ENCODE peak calls at places on chromosome X, in ten cellular contexts. One of them, this sample, is unnamed.

GRCh38 chrX:47080915-47081236 is 2.6 kb downstream of the RGN start:
- DNase-seq in NCI-H510A treated with DMSO at 0.1 percent for 48 hours: no peak
- DNase-seq in Right ventricle myocardium superior: no peak
- DNase-seq in kidney epithelial cell: no peak
- DNase-seq in iris pigment epithelial cell: no peak
- DNase-seq in dorsolateral prefrontal cortex: no peak
- DNase-seq in NCI-H69: peak
- DNase-seq in RPMI8226: no peak
- DNase-seq in bronchial epithelial cell: no peak
- DNase-seq in lower lobe of right lung: no peak
- DNase-seq in this sample: no peak

GRCh38 chrX:6225307-6226052 is 3.2 kb downstream of the NLGN4X start:
- DNase-seq in NCI-H510A treated with DMSO at 0.1 percent for 48 hours: no peak
- DNase-seq in Right ventricle myocardium superior: no peak
- DNase-seq in kidney epithelial cell: no peak
- DNase-seq in iris pigment epithelial cell: no peak
- DNase-seq in dorsolateral prefrontal cortex: no peak
- DNase-seq in NCI-H69: peak
- DNase-seq in RPMI8226: no peak
- DNase-seq in bronchial epithelial cell: no peak
- DNase-seq in lower lobe of right lung: no peak
- DNase-seq in this sample: no peak

GRCh38 chrX:37926700-37927099 is 79.3 kb upstream of the DYNLT3 start:
- DNase-seq in NCI-H510A treated with DMSO at 0.1 percent for 48 hours: peak
- DNase-seq in Right ventricle myocardium superior: no peak
- DNase-seq in kidney epithelial cell: no peak
- DNase-seq in iris pigment epithelial cell: peak
- DNase-seq in dorsolateral prefrontal cortex: no peak
- DNase-seq in NCI-H69: peak
- DNase-seq in RPMI8226: peak
- DNase-seq in bronchial epithelial cell: peak
- DNase-seq in lower lobe of right lung: no peak
- DNase-seq in this sample: peak

GRCh38 chrX:66360894-66361293 is 196.8 kb downstream of the HEPH start:
- DNase-seq in NCI-H510A treated with DMSO at 0.1 percent for 48 hours: no peak
- DNase-seq in Right ventricle myocardium superior: no peak
- DNase-seq in kidney epithelial cell: no peak
- DNase-seq in iris pigment epithelial cell: no peak
- DNase-seq in dorsolateral prefrontal cortex: no peak
- DNase-seq in NCI-H69: no peak
- DNase-seq in RPMI8226: no peak
- DNase-seq in bronchial epithelial cell: no peak
- DNase-seq in lower lobe of right lung: no peak
- DNase-seq in this sample: no peak

GRCh38 chrX:119880552-119881437 is 9.2 kb downstream of the NDUFA1 start:
- DNase-seq in NCI-H510A treated with DMSO at 0.1 percent for 48 hours: peak
- DNase-seq in Right ventricle myocardium superior: no peak
- DNase-seq in kidney epithelial cell: no peak
- DNase-seq in iris pigment epithelial cell: peak
- DNase-seq in dorsolateral prefrontal cortex: no peak
- DNase-seq in NCI-H69: peak
- DNase-seq in RPMI8226: peak
- DNase-seq in bronchial epithelial cell: peak
- DNase-seq in lower lobe of right lung: no peak
- DNase-seq in this sample: peak

GRCh38 chrX:94097852-94098251 is 423.8 kb downstream of the FAM133A start:
- DNase-seq in NCI-H510A treated with DMSO at 0.1 percent for 48 hours: no peak
- DNase-seq in Right ventricle myocardium superior: no peak
- DNase-seq in kidney epithelial cell: no peak
- DNase-seq in iris pigment epithelial cell: no peak
- DNase-seq in dorsolateral prefrontal cortex: no peak
- DNase-seq in NCI-H69: peak
- DNase-seq in RPMI8226: no peak
- DNase-seq in bronchial epithelial cell: no peak
- DNase-seq in lower lobe of right lung: no peak
- DNase-seq in this sample: no peak

GRCh38 chrX:43605351-43605750 is 50.7 kb upstream of the MAOA start:
- DNase-seq in NCI-H510A treated with DMSO at 0.1 percent for 48 hours: no peak
- DNase-seq in Right ventricle myocardium superior: no peak
- DNase-seq in kidney epithelial cell: no peak
- DNase-seq in iris pigment epithelial cell: no peak
- DNase-seq in dorsolateral prefrontal cortex: no peak
- DNase-seq in NCI-H69: no peak
- DNase-seq in RPMI8226: no peak
- DNase-seq in bronchial epithelial cell: no peak
- DNase-seq in lower lobe of right lung: no peak
- DNase-seq in this sample: no peak

GRCh38 chrX:139889760-139890159 is 43.1 kb downstream of the ATP11C start:
- DNase-seq in NCI-H510A treated with DMSO at 0.1 percent for 48 hours: no peak
- DNase-seq in Right ventricle myocardium superior: no peak
- DNase-seq in kidney epithelial cell: peak
- DNase-seq in iris pigment epithelial cell: peak
- DNase-seq in dorsolateral prefrontal cortex: no peak
- DNase-seq in NCI-H69: peak
- DNase-seq in RPMI8226: no peak
- DNase-seq in bronchial epithelial cell: peak
- DNase-seq in lower lobe of right lung: no peak
- DNase-seq in this sample: no peak

GRCh38 chrX:39957816-39958561 is 139.8 kb downstream of the BCOR start:
- DNase-seq in NCI-H510A treated with DMSO at 0.1 percent for 48 hours: no peak
- DNase-seq in Right ventricle myocardium superior: no peak
- DNase-seq in kidney epithelial cell: no peak
- DNase-seq in iris pigment epithelial cell: peak
- DNase-seq in dorsolateral prefrontal cortex: no peak
- DNase-seq in NCI-H69: no peak
- DNase-seq in RPMI8226: no peak
- DNase-seq in bronchial epithelial cell: no peak
- DNase-seq in lower lobe of right lung: no peak
- DNase-seq in this sample: no peak

GRCh38 chrX:109848451-109849050 is 115.5 kb upstream of the ACSL4 start:
- DNase-seq in NCI-H510A treated with DMSO at 0.1 percent for 48 hours: no peak
- DNase-seq in Right ventricle myocardium superior: no peak
- DNase-seq in kidney epithelial cell: no peak
- DNase-seq in iris pigment epithelial cell: no peak
- DNase-seq in dorsolateral prefrontal cortex: no peak
- DNase-seq in NCI-H69: peak
- DNase-seq in RPMI8226: no peak
- DNase-seq in bronchial epithelial cell: no peak
- DNase-seq in lower lobe of right lung: no peak
- DNase-seq in this sample: no peak

GRCh38 chrX:9785944-9786741 is at the start of gene SHROOM2:
- DNase-seq in NCI-H510A treated with DMSO at 0.1 percent for 48 hours: peak
- DNase-seq in Right ventricle myocardium superior: no peak
- DNase-seq in kidney epithelial cell: no peak
- DNase-seq in iris pigment epithelial cell: no peak
- DNase-seq in dorsolateral prefrontal cortex: no peak
- DNase-seq in NCI-H69: peak
- DNase-seq in RPMI8226: no peak
- DNase-seq in bronchial epithelial cell: no peak
- DNase-seq in lower lobe of right lung: peak
- DNase-seq in this sample: no peak

GRCh38 chrX:45697591-45697990 is 496.9 kb upstream of the DIPK2B start:
- DNase-seq in NCI-H510A treated with DMSO at 0.1 percent for 48 hours: no peak
- DNase-seq in Right ventricle myocardium superior: no peak
- DNase-seq in kidney epithelial cell: no peak
- DNase-seq in iris pigment epithelial cell: peak
- DNase-seq in dorsolateral prefrontal cortex: no peak
- DNase-seq in NCI-H69: no peak
- DNase-seq in RPMI8226: no peak
- DNase-seq in bronchial epithelial cell: peak
- DNase-seq in lower lobe of right lung: no peak
- DNase-seq in this sample: peak

GRCh38 chrX:22053486-22053885 is 21.4 kb downstream of the PHEX start:
- DNase-seq in NCI-H510A treated with DMSO at 0.1 percent for 48 hours: no peak
- DNase-seq in Right ventricle myocardium superior: no peak
- DNase-seq in kidney epithelial cell: no peak
- DNase-seq in iris pigment epithelial cell: no peak
- DNase-seq in dorsolateral prefrontal cortex: no peak
- DNase-seq in NCI-H69: peak
- DNase-seq in RPMI8226: no peak
- DNase-seq in bronchial epithelial cell: peak
- DNase-seq in lower lobe of right lung: no peak
- DNase-seq in this sample: no peak

GRCh38 chrX:106752101-106752678 is 25.7 kb downstream of the RNF128 start:
- DNase-seq in NCI-H510A treated with DMSO at 0.1 percent for 48 hours: no peak
- DNase-seq in Right ventricle myocardium superior: no peak
- DNase-seq in kidney epithelial cell: no peak
- DNase-seq in iris pigment epithelial cell: peak
- DNase-seq in dorsolateral prefrontal cortex: no peak
- DNase-seq in NCI-H69: no peak
- DNase-seq in RPMI8226: no peak
- DNase-seq in bronchial epithelial cell: peak
- DNase-seq in lower lobe of right lung: no peak
- DNase-seq in this sample: no peak

GRCh38 chrX:30141966-30142365 is 73.4 kb upstream of the MAGEB2 start:
- DNase-seq in NCI-H510A treated with DMSO at 0.1 percent for 48 hours: peak
- DNase-seq in Right ventricle myocardium superior: no peak
- DNase-seq in kidney epithelial cell: no peak
- DNase-seq in iris pigment epithelial cell: peak
- DNase-seq in dorsolateral prefrontal cortex: no peak
- DNase-seq in NCI-H69: peak
- DNase-seq in RPMI8226: peak
- DNase-seq in bronchial epithelial cell: peak
- DNase-seq in lower lobe of right lung: no peak
- DNase-seq in this sample: peak

GRCh38 chrX:45571453-45571852 is 370.8 kb upstream of the DIPK2B start:
- DNase-seq in NCI-H510A treated with DMSO at 0.1 percent for 48 hours: no peak
- DNase-seq in Right ventricle myocardium superior: no peak
- DNase-seq in kidney epithelial cell: no peak
- DNase-seq in iris pigment epithelial cell: no peak
- DNase-seq in dorsolateral prefrontal cortex: no peak
- DNase-seq in NCI-H69: no peak
- DNase-seq in RPMI8226: no peak
- DNase-seq in bronchial epithelial cell: no peak
- DNase-seq in lower lobe of right lung: no peak
- DNase-seq in this sample: no peak

GRCh38 chrX:17425151-17425550 is 50.2 kb downstream of the NHS start:
- DNase-seq in NCI-H510A treated with DMSO at 0.1 percent for 48 hours: no peak
- DNase-seq in Right ventricle myocardium superior: no peak
- DNase-seq in kidney epithelial cell: no peak
- DNase-seq in iris pigment epithelial cell: no peak
- DNase-seq in dorsolateral prefrontal cortex: no peak
- DNase-seq in NCI-H69: no peak
- DNase-seq in RPMI8226: no peak
- DNase-seq in bronchial epithelial cell: no peak
- DNase-seq in lower lobe of right lung: no peak
- DNase-seq in this sample: no peak

GRCh38 chrX:3532571-3532970 is 180.9 kb downstream of the PRKX start:
- DNase-seq in NCI-H510A treated with DMSO at 0.1 percent for 48 hours: no peak
- DNase-seq in Right ventricle myocardium superior: no peak
- DNase-seq in kidney epithelial cell: peak
- DNase-seq in iris pigment epithelial cell: no peak
- DNase-seq in dorsolateral prefrontal cortex: no peak
- DNase-seq in NCI-H69: no peak
- DNase-seq in RPMI8226: no peak
- DNase-seq in bronchial epithelial cell: peak
- DNase-seq in lower lobe of right lung: no peak
- DNase-seq in this sample: no peak

GRCh38 chrX:17374619-17375360 is at the start of gene NHS:
- DNase-seq in NCI-H510A treated with DMSO at 0.1 percent for 48 hours: peak
- DNase-seq in Right ventricle myocardium superior: peak
- DNase-seq in kidney epithelial cell: no peak
- DNase-seq in iris pigment epithelial cell: peak
- DNase-seq in dorsolateral prefrontal cortex: peak
- DNase-seq in NCI-H69: peak
- DNase-seq in RPMI8226: peak
- DNase-seq in bronchial epithelial cell: peak
- DNase-seq in lower lobe of right lung: peak
- DNase-seq in this sample: peak

GRCh38 chrX:8849462-8849861 is 48.3 kb upstream of the FAM9A start:
- DNase-seq in NCI-H510A treated with DMSO at 0.1 percent for 48 hours: no peak
- DNase-seq in Right ventricle myocardium superior: no peak
- DNase-seq in kidney epithelial cell: no peak
- DNase-seq in iris pigment epithelial cell: no peak
- DNase-seq in dorsolateral prefrontal cortex: no peak
- DNase-seq in NCI-H69: no peak
- DNase-seq in RPMI8226: no peak
- DNase-seq in bronchial epithelial cell: no peak
- DNase-seq in lower lobe of right lung: no peak
- DNase-seq in this sample: no peak

GRCh38 chrX:134186362-134187121 is 50.4 kb upstream of the CCDC160 start:
- DNase-seq in NCI-H510A treated with DMSO at 0.1 percent for 48 hours: no peak
- DNase-seq in Right ventricle myocardium superior: no peak
- DNase-seq in kidney epithelial cell: no peak
- DNase-seq in iris pigment epithelial cell: no peak
- DNase-seq in dorsolateral prefrontal cortex: no peak
- DNase-seq in NCI-H69: no peak
- DNase-seq in RPMI8226: peak
- DNase-seq in bronchial epithelial cell: peak
- DNase-seq in lower lobe of right lung: no peak
- DNase-seq in this sample: no peak

GRCh38 chrX:150547511-150548115 is 20.8 kb upstream of the MTM1 start:
- DNase-seq in NCI-H510A treated with DMSO at 0.1 percent for 48 hours: no peak
- DNase-seq in Right ventricle myocardium superior: peak
- DNase-seq in kidney epithelial cell: no peak
- DNase-seq in iris pigment epithelial cell: peak
- DNase-seq in dorsolateral prefrontal cortex: peak
- DNase-seq in NCI-H69: peak
- DNase-seq in RPMI8226: peak
- DNase-seq in bronchial epithelial cell: peak
- DNase-seq in lower lobe of right lung: peak
- DNase-seq in this sample: no peak

GRCh38 chrX:39067866-39068265 is 266.6 kb downstream of the MID1IP1 start:
- DNase-seq in NCI-H510A treated with DMSO at 0.1 percent for 48 hours: no peak
- DNase-seq in Right ventricle myocardium superior: no peak
- DNase-seq in kidney epithelial cell: no peak
- DNase-seq in iris pigment epithelial cell: no peak
- DNase-seq in dorsolateral prefrontal cortex: no peak
- DNase-seq in NCI-H69: no peak
- DNase-seq in RPMI8226: no peak
- DNase-seq in bronchial epithelial cell: no peak
- DNase-seq in lower lobe of right lung: no peak
- DNase-seq in this sample: no peak

GRCh38 chrX:39762266-39762841 is 335.4 kb downstream of the BCOR start:
- DNase-seq in NCI-H510A treated with DMSO at 0.1 percent for 48 hours: no peak
- DNase-seq in Right ventricle myocardium superior: no peak
- DNase-seq in kidney epithelial cell: no peak
- DNase-seq in iris pigment epithelial cell: peak
- DNase-seq in dorsolateral prefrontal cortex: no peak
- DNase-seq in NCI-H69: peak
- DNase-seq in RPMI8226: no peak
- DNase-seq in bronchial epithelial cell: peak
- DNase-seq in lower lobe of right lung: no peak
- DNase-seq in this sample: no peak

GRCh38 chrX:22032084-22032483 is at the start of gene PHEX:
- DNase-seq in NCI-H510A treated with DMSO at 0.1 percent for 48 hours: no peak
- DNase-seq in Right ventricle myocardium superior: no peak
- DNase-seq in kidney epithelial cell: no peak
- DNase-seq in iris pigment epithelial cell: no peak
- DNase-seq in dorsolateral prefrontal cortex: no peak
- DNase-seq in NCI-H69: peak
- DNase-seq in RPMI8226: no peak
- DNase-seq in bronchial epithelial cell: no peak
- DNase-seq in lower lobe of right lung: no peak
- DNase-seq in this sample: no peak

GRCh38 chrX:111039606-111040005 is 56.4 kb upstream of the PAK3 start:
- DNase-seq in NCI-H510A treated with DMSO at 0.1 percent for 48 hours: no peak
- DNase-seq in Right ventricle myocardium superior: no peak
- DNase-seq in kidney epithelial cell: no peak
- DNase-seq in iris pigment epithelial cell: no peak
- DNase-seq in dorsolateral prefrontal cortex: no peak
- DNase-seq in NCI-H69: no peak
- DNase-seq in RPMI8226: no peak
- DNase-seq in bronchial epithelial cell: peak
- DNase-seq in lower lobe of right lung: no peak
- DNase-seq in this sample: no peak

GRCh38 chrX:150361070-150361776 is 1.9 kb upstream of the MAMLD1 start:
- DNase-seq in NCI-H510A treated with DMSO at 0.1 percent for 48 hours: no peak
- DNase-seq in Right ventricle myocardium superior: peak
- DNase-seq in kidney epithelial cell: no peak
- DNase-seq in iris pigment epithelial cell: peak
- DNase-seq in dorsolateral prefrontal cortex: peak
- DNase-seq in NCI-H69: no peak
- DNase-seq in RPMI8226: no peak
- DNase-seq in bronchial epithelial cell: no peak
- DNase-seq in lower lobe of right lung: peak
- DNase-seq in this sample: peak

GRCh38 chrX:17592117-17592516 is 145.2 kb upstream of the SCML1 start:
- DNase-seq in NCI-H510A treated with DMSO at 0.1 percent for 48 hours: no peak
- DNase-seq in Right ventricle myocardium superior: no peak
- DNase-seq in kidney epithelial cell: no peak
- DNase-seq in iris pigment epithelial cell: no peak
- DNase-seq in dorsolateral prefrontal cortex: no peak
- DNase-seq in NCI-H69: no peak
- DNase-seq in RPMI8226: no peak
- DNase-seq in bronchial epithelial cell: peak
- DNase-seq in lower lobe of right lung: no peak
- DNase-seq in this sample: no peak

This sample was measured in kidney glomerular epithelial cell.